ENCODE peak calls at places on chromosomes 11 and 22, in ten cellular contexts. J is body of pancreas, N is IMR-90, F is stomach, M is HCT116, A is foreskin fibroblast, X is A549, U is tibial artery, L is right lobe of liver, T is neuronal stem cell. C is an unnamed sample.

GRCh38 chr22:46018859-46019258 is 41.9 kb upstream of the WNT7B start:
- DNase-seq in N (no peak), X (no peak), L (no peak), M (no peak), A (no peak), U (no peak), F (no peak), J (no peak), T (no peak), C (no peak)

GRCh38 chr22:48960981-48961655 is 866.6 kb downstream of the BRD1 start:
- DNase-seq in J (no peak), U (no peak), T (no peak), A (peak), N (no peak), F (peak), M (no peak), L (peak), X (no peak), C (no peak)

GRCh38 chr11:34536056-34536455 is 22.5 kb upstream of the ELF5 start:
- DNase-seq in M (no peak), J (no peak), X (no peak), T (no peak), A (no peak), N (no peak), F (no peak), U (no peak), L (no peak), C (no peak)

GRCh38 chr11:73331138-73331916 is 23.3 kb downstream of the ARHGEF17 start:
- DNase-seq in X (no peak), U (no peak), M (no peak), T (peak), A (no peak), L (no peak), J (peak), F (no peak), N (peak), C (no peak)

GRCh38 chr22:30782613-30783012 is 87.9 kb downstream of the OSBP2 start:
- DNase-seq in U (no peak), J (no peak), M (no peak), N (peak), A (no peak), F (no peak), X (no peak), L (no peak), T (no peak), C (no peak)

GRCh38 chr11:121418625-121419114 is 33.4 kb upstream of the SORL1 start:
- DNase-seq in F (no peak), A (no peak), L (peak), U (no peak), X (no peak), T (no peak), J (no peak), M (no peak), N (no peak), C (no peak)

GRCh38 chr11:132177106-132177505 is 806.7 kb downstream of the NTM start:
- DNase-seq in L (no peak), U (no peak), A (peak), T (peak), N (peak), M (no peak), X (no peak), J (no peak), F (no peak), C (peak)

GRCh38 chr22:37566329-37566837 is 6.1 kb downstream of the CDC42EP1 start:
- DNase-seq in N (no peak), U (no peak), M (no peak), A (no peak), T (no peak), J (peak), L (no peak), X (no peak), F (no peak), C (no peak)

GRCh38 chr22:48902001-48902869 is 925.4 kb downstream of the BRD1 start:
- DNase-seq in X (no peak), M (no peak), A (no peak), F (no peak), T (no peak), N (no peak), J (no peak), L (no peak), U (peak), C (no peak)

GRCh38 chr22:33124471-33124870 is 66.3 kb upstream of the SYN3 start:
- DNase-seq in U (no peak), F (no peak), T (no peak), L (no peak), J (no peak), M (no peak), X (no peak), N (no peak), A (no peak), C (no peak)

GRCh38 chr11:47010192-47010591 is 73.6 kb downstream of the CSTPP1 start:
- DNase-seq in N (peak), U (no peak), A (peak), F (no peak), J (no peak), L (no peak), T (no peak), X (no peak), M (no peak), C (no peak)

GRCh38 chr11:114559425-114560310 is at the start of gene NXPE1:
- DNase-seq in M (no peak), U (no peak), A (no peak), T (no peak), J (no peak), F (no peak), L (no peak), X (no peak), N (no peak), C (no peak)

GRCh38 chr22:29044657-29045176 is 16.9 kb downstream of the C22orf31 start:
- DNase-seq in T (no peak), X (no peak), M (no peak), A (peak), N (peak), J (no peak), F (no peak), U (no peak), L (peak), C (peak)

GRCh38 chr11:70212227-70212811 is 9.2 kb downstream of the FADD start:
- DNase-seq in J (no peak), N (no peak), U (no peak), X (no peak), F (peak), L (no peak), M (no peak), A (no peak), T (no peak), C (no peak)
- H3K4me3 ChIP-seq in J (no peak), N (no peak), U (no peak), X (no peak), F (peak), L (peak), M (no peak), A (no peak), T (no peak), C (no peak)

GRCh38 chr11:128575956-128576340 is 11.4 kb downstream of the ETS1 start:
- DNase-seq in U (no peak), A (peak), N (peak), T (no peak), J (peak), L (no peak), F (no peak), X (no peak), M (no peak), C (no peak)

GRCh38 chr11:128574576-128575011 is 12.8 kb downstream of the ETS1 start:
- DNase-seq in J (no peak), A (no peak), F (no peak), U (no peak), N (peak), L (no peak), M (no peak), X (no peak), T (no peak), C (no peak)

GRCh38 chr11:128573674-128574073 is 13.7 kb downstream of the ETS1 start:
- DNase-seq in U (no peak), X (no peak), A (no peak), F (no peak), L (no peak), M (no peak), J (no peak), T (no peak), N (no peak), C (no peak)

GRCh38 chr11:128575174-128575955 is 12.0 kb downstream of the ETS1 start:
- DNase-seq in U (no peak), A (no peak), X (no peak), L (no peak), F (no peak), M (no peak), J (no peak), N (no peak), T (no peak), C (no peak)

DNA sequence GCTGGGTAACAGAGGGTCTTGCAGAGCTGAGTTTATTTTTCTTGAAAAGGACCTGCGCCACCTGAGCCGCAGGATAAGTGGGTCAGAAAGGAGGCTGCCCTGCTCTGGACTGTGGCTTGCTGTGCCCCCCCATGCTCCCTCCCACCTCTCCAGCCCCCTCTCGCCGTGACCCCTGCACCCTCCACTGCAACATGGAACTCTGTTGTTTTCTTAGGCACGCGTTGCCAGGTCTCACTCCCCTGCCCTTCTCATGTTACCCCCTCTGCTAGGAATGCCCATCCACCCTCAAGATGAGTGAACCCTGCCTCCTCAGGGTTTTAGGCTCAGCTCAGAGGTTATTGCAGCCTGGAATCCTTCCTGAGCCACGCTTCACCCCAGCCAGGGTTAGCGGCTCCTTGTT is 10.8 kb downstream of the ETS1 start:
- DNase-seq in T (no peak), M (no peak), X (no peak), F (no peak), J (no peak), A (no peak), U (no peak), N (no peak), L (no peak), C (no peak)
- H3K4me3 ChIP-seq in T (no peak), M (no peak), X (no peak), F (no peak), J (no peak), A (no peak), U (no peak), N (no peak), L (no peak), C (no peak)

GRCh38 chr11:64894070-64894811 is 15.8 kb upstream of the EHD1 start:
- DNase-seq in A (peak), F (peak), X (peak), M (no peak), J (peak), U (peak), N (peak), T (no peak), L (peak), C (no peak)

GRCh38 chr11:64893194-64894069 is 15.0 kb upstream of the EHD1 start:
- DNase-seq in N (no peak), J (peak), M (no peak), U (no peak), L (peak), A (no peak), F (peak), T (no peak), X (peak), C (no peak)

GRCh38 chr11:64892411-64892831 is 14.0 kb upstream of the EHD1 start:
- DNase-seq in A (no peak), J (no peak), L (peak), X (no peak), M (no peak), U (no peak), F (no peak), T (no peak), N (no peak), C (no peak)

GRCh38 chr11:64891880-64892279 is 13.5 kb upstream of the EHD1 start:
- DNase-seq in L (peak), A (no peak), N (no peak), J (no peak), U (no peak), T (no peak), M (no peak), F (no peak), X (no peak), C (no peak)

DNA sequence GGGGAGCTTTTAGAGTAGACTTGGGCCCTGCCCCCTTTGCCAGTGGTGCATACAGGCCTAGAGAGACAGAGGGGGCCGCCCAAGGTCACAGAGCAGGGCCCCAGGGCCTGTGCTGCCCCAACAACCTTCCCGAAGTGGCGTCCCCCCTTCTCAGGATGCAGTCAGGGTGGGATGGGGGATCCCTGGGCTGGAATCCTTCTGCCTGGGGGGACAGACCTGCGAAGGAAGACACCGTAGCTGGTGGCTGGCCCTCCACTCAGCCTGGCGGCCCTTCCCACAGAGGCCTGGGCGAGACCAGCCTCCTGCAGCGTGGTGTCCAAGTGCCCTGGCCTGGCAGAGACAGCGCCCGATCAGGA is 14.4 kb upstream of the EHD1 start:
- DNase-seq in F (no peak), J (peak), M (no peak), T (no peak), U (no peak), A (no peak), L (peak), N (no peak), X (no peak), C (no peak)
- H3K4me3 ChIP-seq in F (peak), J (peak), M (no peak), T (no peak), U (no peak), A (no peak), L (peak), N (no peak), X (peak), C (no peak)

GRCh38 chr11:356610-357009 is 12.7 kb upstream of the B4GALNT4 start:
- DNase-seq in X (no peak), N (no peak), L (no peak), T (no peak), A (no peak), J (no peak), M (no peak), F (no peak), U (peak), C (no peak)
- H3K4me3 ChIP-seq in X (no peak), N (no peak), L (no peak), T (peak), A (no peak), J (no peak), M (no peak), F (no peak), U (no peak), C (no peak)

DNA sequence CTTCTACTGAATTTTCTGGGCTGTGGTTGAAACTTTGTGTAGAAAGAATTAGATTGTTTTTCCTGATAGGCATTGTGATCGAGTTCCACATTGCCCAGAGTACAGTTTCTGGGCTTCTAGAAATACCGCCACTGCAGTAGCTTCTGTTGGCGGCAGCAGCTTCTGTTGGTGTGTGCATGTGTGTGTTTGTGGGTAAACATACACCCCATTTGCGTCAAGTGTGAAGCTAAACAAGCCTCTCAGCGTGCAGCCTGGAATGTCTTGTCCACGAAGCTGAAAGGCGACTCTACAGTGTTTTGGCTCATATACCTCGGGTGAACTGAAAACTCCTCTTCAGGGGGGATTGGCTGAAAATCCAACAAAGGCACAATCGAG is 112.0 kb upstream of the E2F8 start:
- DNase-seq in A (no peak), X (no peak), N (no peak), U (no peak), M (no peak), T (no peak), J (no peak), F (no peak), L (no peak), C (no peak)
- H3K4me3 ChIP-seq in A (no peak), X (no peak), N (no peak), U (no peak), M (no peak), T (no peak), J (no peak), F (no peak), L (no peak), C (no peak)

DNA sequence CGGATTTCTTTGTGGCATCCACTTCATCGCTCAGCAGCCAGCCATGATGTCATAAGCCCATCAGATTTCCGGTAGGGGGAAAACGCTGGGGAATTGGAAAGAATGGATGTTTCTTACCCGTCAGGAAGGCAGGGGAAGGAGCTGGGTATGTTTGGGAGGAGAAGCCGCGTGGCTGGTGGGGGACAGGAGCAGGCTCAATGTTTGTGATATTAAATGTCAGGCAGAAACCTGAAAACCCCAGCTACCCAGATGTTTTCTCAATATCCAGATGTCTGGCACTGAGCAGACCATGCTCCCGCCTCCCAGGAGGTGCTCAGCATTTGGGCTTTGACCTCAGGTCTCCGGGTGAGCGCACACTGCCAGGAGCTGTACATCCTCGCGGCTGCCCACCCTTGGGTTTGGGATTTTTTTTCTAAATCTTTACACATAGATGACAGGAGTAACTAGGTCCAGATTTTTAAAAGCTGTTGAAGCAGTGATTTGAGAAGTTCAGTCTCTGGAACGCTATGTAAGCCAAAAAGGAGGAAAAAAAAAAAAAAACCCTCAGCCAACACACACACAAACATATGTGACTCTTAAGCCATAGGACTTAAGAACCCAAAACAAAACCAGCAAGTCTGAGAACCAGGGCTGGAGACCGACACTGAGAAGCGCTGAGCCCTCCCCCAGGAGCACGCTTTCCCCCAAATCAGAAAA is 67.4 kb downstream of the NFAM1 start:
- DNase-seq in A (peak), N (peak), J (peak), M (no peak), U (no peak), F (no peak), L (no peak), X (no peak), T (no peak), C (no peak)
- H3K4me3 ChIP-seq in A (no peak), N (no peak), J (no peak), M (no peak), U (peak), F (no peak), L (no peak), X (no peak), T (no peak), C (no peak)

DNA sequence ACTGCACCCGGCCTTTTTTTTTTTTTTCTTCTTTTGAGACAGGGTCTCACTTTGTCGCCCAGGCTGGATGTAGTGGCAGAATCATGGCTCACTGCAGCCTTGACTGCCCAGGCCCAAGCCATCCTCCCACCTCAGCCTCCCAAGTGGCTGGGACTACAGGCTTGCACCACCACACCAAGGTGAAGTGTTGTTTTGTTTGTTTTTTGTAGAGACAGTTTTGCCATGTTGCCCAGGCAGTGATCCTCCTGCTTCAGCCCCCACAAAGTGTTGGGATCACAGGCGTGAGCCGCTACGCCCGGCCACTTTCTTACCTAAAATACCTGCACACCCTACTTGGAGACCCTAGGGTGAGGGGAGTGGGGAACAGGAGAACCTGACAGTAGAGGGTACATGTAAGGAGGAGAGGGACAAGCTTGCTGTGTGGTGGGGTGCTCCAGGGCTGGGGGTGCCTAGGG is 4.5 kb upstream of the AIFM3 start:
- DNase-seq in F (no peak), A (no peak), T (no peak), J (no peak), X (no peak), L (no peak), N (no peak), M (no peak), U (no peak), C (no peak)
- H3K4me3 ChIP-seq in F (no peak), A (no peak), T (no peak), J (no peak), X (no peak), L (no peak), N (no peak), M (no peak), U (no peak), C (no peak)